ENCODE peak calls at places on chromosome 19, in nine cellular contexts. G, Z, B, F, X, Y, V, L and J are unnamed samples. For H3K4me1, the result is how much of the 10 kb centered on the place peaks cover.

GRCh38 chr19:16877581-16877980 is 11.2 kb upstream of the F2RL3 start:
- DNase-seq in G (no peak), Z (no peak), B (no peak), F (no peak), X (no peak), Y (no peak), V (no peak), L (no peak), J (no peak)

GRCh38 chr19:29285878-29286277 is 72.9 kb upstream of the UQCRFS1 start:
- DNase-seq in G (peak), Z (no peak), B (no peak), F (no peak), X (peak), Y (no peak), V (no peak), L (no peak), J (no peak)

GRCh38 chr19:49497790-49498106 is 1.5 kb downstream of the RPS11 start:
- DNase-seq in G (no peak), Z (no peak), B (no peak), F (no peak), X (no peak), Y (no peak), V (peak), L (no peak), J (no peak)

GRCh38 chr19:50344661-50345318 is 15.6 kb upstream of the KCNC3 start:
- DNase-seq in G (no peak), Z (no peak), B (no peak), F (no peak), X (no peak), Y (no peak), V (no peak), L (peak), J (no peak)

GRCh38 chr19:56597696-56598095 is 2.6 kb downstream of the ZNF71 start:
- DNase-seq in G (no peak), Z (no peak), B (no peak), F (no peak), X (no peak), Y (no peak), V (no peak), L (no peak), J (no peak)

GRCh38 chr19:55005684-55006488 is 32.2 kb downstream of the GP6 start:
- DNase-seq in G (peak), Z (peak), B (peak), F (no peak), X (peak), Y (peak), V (peak), L (peak), J (no peak)

GRCh38 chr19:55085923-55086715 is 10.4 kb downstream of the EPS8L1 start:
- DNase-seq in G (no peak), Z (no peak), B (no peak), F (no peak), X (peak), Y (no peak), V (no peak), L (no peak), J (no peak)

GRCh38 chr19:52464798-52465470 is 11.6 kb downstream of the ZNF578 start:
- DNase-seq in G (peak), Z (no peak), B (peak), F (no peak), X (peak), Y (no peak), V (peak), L (no peak), J (no peak)

GRCh38 chr19:30162718-30163117 is 209.5 kb upstream of the ZNF536 start:
- DNase-seq in G (no peak), Z (no peak), B (no peak), F (no peak), X (no peak), Y (no peak), V (no peak), L (no peak), J (no peak)

GRCh38 chr19:33032218-33032781 is 32.4 kb downstream of the RHPN2 start:
- DNase-seq in G (peak), Z (no peak), B (no peak), F (no peak), X (peak), Y (no peak), V (peak), L (no peak), J (no peak)

GRCh38 chr19:18490719-18491118 is 31.2 kb downstream of the ELL start:
- DNase-seq in G (no peak), Z (no peak), B (no peak), F (peak), X (no peak), Y (no peak), V (no peak), L (no peak), J (no peak)

GRCh38 chr19:16363852-16364230 is 39.2 kb downstream of the KLF2 start:
- DNase-seq in G (no peak), Z (no peak), B (no peak), F (peak), X (no peak), Y (no peak), V (peak), L (no peak), J (no peak)

GRCh38 chr19:11450570-11451326 is 15.3 kb downstream of the PRKCSH start:
- DNase-seq in G (no peak), Z (no peak), B (no peak), F (no peak), X (no peak), Y (no peak), V (no peak), L (no peak), J (no peak)

GRCh38 chr19:29524912-29525870 is 603 bp upstream of the VSTM2B start:
- DNase-seq in G (no peak), Z (no peak), B (no peak), F (peak), X (peak), Y (no peak), V (no peak), L (no peak), J (no peak)

GRCh38 chr19:16078311-16078758 is 2.0 kb downstream of the TPM4 start:
- DNase-seq in G (peak), Z (no peak), B (no peak), F (no peak), X (peak), Y (no peak), V (no peak), L (no peak), J (peak)

GRCh38 chr19:40403262-40403984 is 9.8 kb downstream of the PRX start:
- DNase-seq in G (peak), Z (peak), B (peak), F (peak), X (peak), Y (peak), V (peak), L (peak), J (peak)

GRCh38 chr19:2494447-2495129 is 18.7 kb downstream of the GADD45B start:
- DNase-seq in G (peak), Z (peak), B (no peak), F (peak), X (peak), Y (peak), V (peak), L (no peak), J (peak)

GRCh38 chr19:35344511-35345031 is 3.1 kb upstream of the FFAR1 start:
- DNase-seq in G (no peak), Z (no peak), B (no peak), F (no peak), X (no peak), Y (no peak), V (no peak), L (no peak), J (peak)

GRCh38 chr19:13005861-13006370 is 10.6 kb downstream of the NFIX start:
- DNase-seq in G (no peak), Z (no peak), B (no peak), F (no peak), X (no peak), Y (no peak), V (no peak), L (no peak), J (no peak)

GRCh38 chr19:11556634-11557420 is 2.2 kb downstream of the ELOF1 start:
- DNase-seq in G (no peak), Z (no peak), B (no peak), F (no peak), X (no peak), Y (no peak), V (no peak), L (no peak), J (no peak)

GRCh38 chr19:47503823-47504145 is 11.1 kb downstream of the NAPA start:
- DNase-seq in G (no peak), Z (no peak), B (no peak), F (no peak), X (no peak), Y (no peak), V (no peak), L (no peak), J (no peak)

GRCh38 chr19:30083125-30083681 is 141.2 kb downstream of the URI1 start:
- DNase-seq in G (no peak), Z (no peak), B (no peak), F (peak), X (no peak), Y (no peak), V (no peak), L (no peak), J (no peak)

GRCh38 chr19:35755550-35756371 is 1.1 kb downstream of the HSPB6 start:
- DNase-seq in G (no peak), Z (peak), B (no peak), F (peak), X (no peak), Y (peak), V (peak), L (no peak), J (peak)

GRCh38 chr19:54325194-54325621 is 12.2 kb upstream of the LILRA5 start:
- DNase-seq in G (peak), Z (no peak), B (peak), F (no peak), X (peak), Y (peak), V (peak), L (no peak), J (no peak)

GRCh38 chr19:17794731-17795494 is at the start of gene B3GNT3:
- DNase-seq in G (peak), Z (no peak), B (peak), F (peak), X (peak), Y (no peak), V (peak), L (no peak), J (no peak)

GRCh38 chr19:54320271-54320670 is 7.3 kb upstream of the LILRA5 start:
- DNase-seq in G (no peak), Z (no peak), B (no peak), F (no peak), X (no peak), Y (no peak), V (no peak), L (no peak), J (no peak)

GRCh38 chr19:2887391-2887914 is 13.3 kb upstream of the ZNF57 start:
- DNase-seq in G (peak), Z (no peak), B (peak), F (no peak), X (peak), Y (peak), V (peak), L (no peak), J (no peak)

GRCh38 chr19:35557539-35558399 is 5.7 kb downstream of the ATP4A start:
- DNase-seq in G (peak), Z (peak), B (peak), F (peak), X (peak), Y (peak), V (peak), L (no peak), J (no peak)

GRCh38 chr19:29277107-29277506 is 64.2 kb upstream of the UQCRFS1 start:
- DNase-seq in G (peak), Z (peak), B (no peak), F (no peak), X (peak), Y (peak), V (no peak), L (peak), J (no peak)

GRCh38 chr19:32287811-32288227 is 57.6 kb upstream of the ZNF507 start:
- DNase-seq in G (peak), Z (no peak), B (peak), F (peak), X (peak), Y (no peak), V (peak), L (no peak), J (peak)

GRCh38 chr19:19236173-19236572 is 24.4 kb downstream of the NCAN start:
- DNase-seq in G (no peak), Z (no peak), B (no peak), F (no peak), X (no peak), Y (no peak), V (no peak), L (no peak), J (no peak)

GRCh38 chr19:18349524-18350128 is 9.2 kb downstream of the PGPEP1 start:
- DNase-seq in G (peak), Z (no peak), B (no peak), F (peak), X (peak), Y (no peak), V (peak), L (no peak), J (no peak)

GRCh38 chr19:38417544-38418506 is 8.2 kb downstream of the RASGRP4 start:
- DNase-seq in G (peak), Z (peak), B (peak), F (peak), X (peak), Y (peak), V (peak), L (no peak), J (no peak)

GRCh38 chr19:2207991-2208860 is 27.9 kb downstream of the PLEKHJ1 start:
- DNase-seq in G (peak), Z (no peak), B (no peak), F (peak), X (peak), Y (no peak), V (peak), L (no peak), J (no peak)

GRCh38 chr19:13260883-13261653 is 110.9 kb downstream of the IER2 start:
- DNase-seq in G (peak), Z (no peak), B (peak), F (no peak), X (peak), Y (no peak), V (peak), L (peak), J (peak)

GRCh38 chr19:7930765-7931164 is 4.8 kb upstream of the CTXN1 start:
- DNase-seq in G (no peak), Z (no peak), B (no peak), F (no peak), X (no peak), Y (no peak), V (no peak), L (no peak), J (no peak)

GRCh38 chr19:47485210-47485609 is 1.2 kb upstream of the KPTN start:
- DNase-seq in G (no peak), Z (no peak), B (no peak), F (no peak), X (no peak), Y (no peak), V (no peak), L (no peak), J (no peak)

GRCh38 chr19:48630289-48631036 is 6.7 kb downstream of the DBP start:
- DNase-seq in G (no peak), Z (no peak), B (no peak), F (peak), X (peak), Y (no peak), V (peak), L (no peak), J (peak)

GRCh38 chr19:42635233-42635539 is 40.5 kb upstream of the CEACAM8 start:
- DNase-seq in G (no peak), Z (no peak), B (no peak), F (no peak), X (no peak), Y (no peak), V (no peak), L (no peak), J (no peak)

GRCh38 chr19:3176715-3177501 is 1.7 kb upstream of the S1PR4 start:
- DNase-seq in G (peak), Z (peak), B (peak), F (no peak), X (peak), Y (peak), V (peak), L (no peak), J (no peak)

DNA sequence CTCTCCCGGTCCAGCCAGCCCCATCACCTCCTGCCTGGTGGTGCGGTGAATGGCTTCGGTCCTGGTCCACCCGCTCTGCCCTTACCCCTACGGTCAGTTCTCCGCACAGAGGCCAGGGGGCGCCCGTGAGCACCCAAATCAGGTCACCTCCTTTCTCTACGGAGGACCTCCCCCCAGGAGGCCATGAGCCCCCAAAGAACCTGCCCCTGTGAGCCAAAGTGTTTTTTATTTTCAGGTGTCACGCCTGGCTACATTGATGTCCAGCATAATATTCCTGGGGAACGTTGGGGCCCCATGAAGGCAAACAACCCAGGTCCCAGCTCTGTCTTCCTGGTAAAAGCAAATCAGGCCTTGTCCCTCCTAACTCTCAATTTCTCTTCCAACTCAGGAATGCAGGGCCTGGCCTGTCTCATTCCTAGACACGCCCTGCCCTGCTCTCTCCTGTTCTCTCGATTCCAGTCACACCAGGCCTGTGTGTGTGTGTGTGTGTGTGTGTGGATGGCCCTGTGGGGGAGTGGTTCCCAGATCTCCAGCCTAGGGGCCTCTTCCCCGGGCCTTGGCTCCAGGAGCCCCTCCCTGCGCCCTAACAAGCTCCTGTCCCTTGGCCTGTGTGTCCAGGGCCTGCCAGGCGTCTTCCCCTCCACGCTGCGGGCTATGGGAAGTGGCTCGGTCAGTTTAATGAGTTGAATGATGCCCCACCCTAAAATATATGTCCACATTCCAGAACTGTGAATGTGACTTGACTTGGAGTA is 9.7 kb upstream of the GIPC1 start:
- DNase-seq in G (peak), Z (peak), B (peak), F (peak), X (peak), Y (peak), V (peak), L (no peak), J (no peak)
- H3K4me1 ChIP-seq in G (half or more), Z (under half), B (half or more), F (under half), X (under half), Y (under half), V (under half), L (under half), J (under half)

DNA sequence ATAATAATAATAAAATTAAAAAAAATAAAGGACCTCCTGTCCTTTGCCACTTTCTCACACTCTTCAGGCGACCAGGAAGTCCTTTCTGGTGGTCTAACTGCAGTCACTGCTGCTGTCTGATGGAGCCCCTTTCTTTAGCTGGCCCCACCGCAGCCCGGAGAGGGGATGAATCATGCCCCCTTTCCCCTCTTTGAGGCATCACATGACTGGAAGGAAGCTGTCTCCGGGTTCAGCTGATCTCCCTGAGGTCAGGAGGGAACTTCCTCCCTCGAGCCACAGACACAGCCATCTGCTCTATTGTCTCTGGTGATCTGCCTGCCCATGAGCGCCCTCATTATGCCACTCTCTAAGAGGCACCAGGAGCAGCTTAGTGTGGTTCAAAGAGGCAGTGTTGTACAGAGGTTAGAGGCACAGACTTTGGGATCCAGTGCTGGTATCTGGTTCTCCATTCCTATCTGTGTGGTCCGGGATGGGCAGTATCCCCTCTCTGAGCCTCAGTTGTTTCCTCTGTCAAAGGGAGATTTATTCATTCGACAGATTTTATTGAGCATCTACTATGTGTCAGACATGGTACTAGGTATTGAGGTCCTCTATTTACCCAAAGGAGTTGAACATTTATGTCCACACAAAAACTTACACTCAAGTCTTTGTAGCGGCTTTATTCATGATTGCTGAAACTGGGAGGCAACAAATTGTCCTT is 30.0 kb downstream of the VAV1 start:
- DNase-seq in G (peak), Z (peak), B (peak), F (peak), X (peak), Y (peak), V (no peak), L (peak), J (peak)
- H3K4me3 ChIP-seq in G (peak), Z (no peak), B (peak), F (no peak), X (no peak), Y (peak), V (no peak), L (peak), J (no peak)

GRCh38 chr19:41436664-41436951 is 3.1 kb downstream of the DMAC2 start:
- DNase-seq in G (no peak), Z (no peak), B (no peak), F (no peak), X (no peak), Y (no peak), V (no peak), L (no peak), J (no peak)
- H3K27ac ChIP-seq in G (no peak), Z (no peak), B (no peak), F (no peak), X (no peak), Y (no peak), V (peak), L (no peak), J (no peak)

GRCh38 chr19:44607049-44607448 is 6.3 kb upstream of the IGSF23 start:
- DNase-seq in G (peak), Z (no peak), B (no peak), F (no peak), X (no peak), Y (no peak), V (no peak), L (no peak), J (no peak)
- H3K4me1 ChIP-seq in G (under half), Z (under half), B (under half), F (under half), X (under half), Y (under half), V (under half), L (under half), J (under half)

GRCh38 chr19:4534836-4535658 is at the start of gene PLIN5:
- DNase-seq in G (peak), Z (no peak), B (peak), F (peak), X (peak), Y (peak), V (peak), L (peak), J (no peak)
- H3K4me3 ChIP-seq in G (peak), Z (no peak), B (peak), F (peak), X (no peak), Y (no peak), V (no peak), L (no peak), J (peak)